ENCODE peak calls at places on chromosomes 13 and 19, in five cellular contexts. One of them, this sample, is unnamed.

GRCh38 chr19:50311723-50312635 is 17.2 kb downstream of the KCNC3 start:
- DNase-seq in foreskin fibroblast: no peak
- DNase-seq in kidney epithelial cell: no peak
- DNase-seq in dorsolateral prefrontal cortex: no peak
- DNase-seq in AG09309: no peak
- DNase-seq in this sample: no peak

GRCh38 chr19:31591258-31591657 is 242.0 kb upstream of the TSHZ3 start:
- DNase-seq in AG09309: no peak
- DNase-seq in foreskin fibroblast: no peak
- DNase-seq in kidney epithelial cell: no peak
- DNase-seq in dorsolateral prefrontal cortex: no peak
- DNase-seq in this sample: no peak

GRCh38 chr13:61286148-61286745 is 129.4 kb downstream of the PCDH20 start:
- DNase-seq in AG09309: no peak
- DNase-seq in foreskin fibroblast: no peak
- DNase-seq in dorsolateral prefrontal cortex: no peak
- DNase-seq in kidney epithelial cell: no peak
- DNase-seq in this sample: no peak

GRCh38 chr13:24162604-24163003 is 2.1 kb downstream of the SPATA13 start:
- DNase-seq in dorsolateral prefrontal cortex: no peak
- DNase-seq in kidney epithelial cell: no peak
- DNase-seq in foreskin fibroblast: no peak
- DNase-seq in AG09309: no peak
- DNase-seq in this sample: no peak

GRCh38 chr19:14492756-14493337 is 3.1 kb downstream of the GIPC1 start:
- DNase-seq in kidney epithelial cell: no peak
- DNase-seq in foreskin fibroblast: no peak
- DNase-seq in dorsolateral prefrontal cortex: no peak
- DNase-seq in AG09309: no peak
- DNase-seq in this sample: peak

GRCh38 chr13:113538689-113539058 is 45.9 kb upstream of the TFDP1 start:
- DNase-seq in kidney epithelial cell: no peak
- DNase-seq in foreskin fibroblast: no peak
- DNase-seq in dorsolateral prefrontal cortex: no peak
- DNase-seq in AG09309: no peak
- DNase-seq in this sample: no peak

GRCh38 chr19:41533691-41534090 is 42.3 kb upstream of the CEACAM21 start:
- DNase-seq in AG09309: no peak
- DNase-seq in kidney epithelial cell: no peak
- DNase-seq in foreskin fibroblast: no peak
- DNase-seq in dorsolateral prefrontal cortex: no peak
- DNase-seq in this sample: no peak

GRCh38 chr13:73870970-73871935 is 263.0 kb downstream of the KLF12 start:
- DNase-seq in dorsolateral prefrontal cortex: no peak
- DNase-seq in foreskin fibroblast: peak
- DNase-seq in kidney epithelial cell: peak
- DNase-seq in AG09309: peak
- DNase-seq in this sample: no peak

GRCh38 chr13:50910483-50910805 is 853 bp downstream of the RNASEH2B start:
- DNase-seq in AG09309: no peak
- DNase-seq in foreskin fibroblast: peak
- DNase-seq in kidney epithelial cell: no peak
- DNase-seq in dorsolateral prefrontal cortex: peak
- DNase-seq in this sample: peak

GRCh38 chr13:90683711-90684131 is 663.8 kb upstream of the MIR17HG start:
- DNase-seq in AG09309: no peak
- DNase-seq in dorsolateral prefrontal cortex: no peak
- DNase-seq in foreskin fibroblast: peak
- DNase-seq in kidney epithelial cell: no peak
- DNase-seq in this sample: no peak

GRCh38 chr19:17647071-17648020 is 40.8 kb downstream of the UNC13A start:
- DNase-seq in AG09309: no peak
- DNase-seq in kidney epithelial cell: no peak
- DNase-seq in foreskin fibroblast: no peak
- DNase-seq in dorsolateral prefrontal cortex: no peak
- DNase-seq in this sample: no peak

GRCh38 chr19:13098291-13099072 is 4.2 kb downstream of the LYL1 start:
- DNase-seq in foreskin fibroblast: peak
- DNase-seq in AG09309: no peak
- DNase-seq in dorsolateral prefrontal cortex: no peak
- DNase-seq in kidney epithelial cell: no peak
- DNase-seq in this sample: peak

GRCh38 chr19:5225486-5226345 is 114.9 kb downstream of the PTPRS start:
- DNase-seq in dorsolateral prefrontal cortex: no peak
- DNase-seq in foreskin fibroblast: no peak
- DNase-seq in kidney epithelial cell: no peak
- DNase-seq in AG09309: no peak
- DNase-seq in this sample: no peak

GRCh38 chr13:104086205-104086604 is 1020.0 kb upstream of the SLC10A2 start:
- DNase-seq in dorsolateral prefrontal cortex: no peak
- DNase-seq in kidney epithelial cell: no peak
- DNase-seq in foreskin fibroblast: no peak
- DNase-seq in AG09309: no peak
- DNase-seq in this sample: no peak

GRCh38 chr13:111066544-111066943 is 48.6 kb upstream of the ARHGEF7 start:
- DNase-seq in AG09309: no peak
- DNase-seq in foreskin fibroblast: no peak
- DNase-seq in kidney epithelial cell: no peak
- DNase-seq in dorsolateral prefrontal cortex: no peak
- DNase-seq in this sample: no peak

GRCh38 chr13:29877456-29878096 is 27.2 kb upstream of the UBL3 start:
- DNase-seq in AG09309: no peak
- DNase-seq in foreskin fibroblast: no peak
- DNase-seq in dorsolateral prefrontal cortex: no peak
- DNase-seq in kidney epithelial cell: no peak
- DNase-seq in this sample: peak

GRCh38 chr13:30607908-30608307 is 9.8 kb upstream of the USPL1 start:
- DNase-seq in dorsolateral prefrontal cortex: no peak
- DNase-seq in foreskin fibroblast: no peak
- DNase-seq in AG09309: no peak
- DNase-seq in kidney epithelial cell: no peak
- DNase-seq in this sample: no peak

GRCh38 chr13:109592776-109593175 is 193.6 kb downstream of the IRS2 start:
- DNase-seq in dorsolateral prefrontal cortex: no peak
- DNase-seq in kidney epithelial cell: no peak
- DNase-seq in AG09309: no peak
- DNase-seq in foreskin fibroblast: no peak
- DNase-seq in this sample: no peak

GRCh38 chr19:49149652-49150105 is 5.5 kb downstream of the HRC start:
- DNase-seq in AG09309: peak
- DNase-seq in dorsolateral prefrontal cortex: peak
- DNase-seq in kidney epithelial cell: no peak
- DNase-seq in foreskin fibroblast: peak
- DNase-seq in this sample: peak

GRCh38 chr19:52211926-52212571 is 22.2 kb downstream of the PPP2R1A start:
- DNase-seq in AG09309: no peak
- DNase-seq in foreskin fibroblast: no peak
- DNase-seq in kidney epithelial cell: no peak
- DNase-seq in dorsolateral prefrontal cortex: no peak
- DNase-seq in this sample: no peak

GRCh38 chr13:31639443-31640163 is 99.7 kb upstream of the RXFP2 start:
- DNase-seq in AG09309: no peak
- DNase-seq in kidney epithelial cell: no peak
- DNase-seq in dorsolateral prefrontal cortex: no peak
- DNase-seq in foreskin fibroblast: no peak
- DNase-seq in this sample: no peak

GRCh38 chr19:58581227-58582141 is 8.3 kb upstream of the MZF1 start:
- DNase-seq in AG09309: peak
- DNase-seq in foreskin fibroblast: peak
- DNase-seq in kidney epithelial cell: no peak
- DNase-seq in dorsolateral prefrontal cortex: peak
- DNase-seq in this sample: peak

GRCh38 chr19:54154603-54155345 is 4.7 kb downstream of the LENG1 start:
- DNase-seq in foreskin fibroblast: peak
- DNase-seq in AG09309: no peak
- DNase-seq in kidney epithelial cell: no peak
- DNase-seq in dorsolateral prefrontal cortex: no peak
- DNase-seq in this sample: no peak

GRCh38 chr13:28451482-28452217 is 43.3 kb downstream of the FLT1 start:
- DNase-seq in foreskin fibroblast: peak
- DNase-seq in AG09309: no peak
- DNase-seq in kidney epithelial cell: no peak
- DNase-seq in dorsolateral prefrontal cortex: no peak
- DNase-seq in this sample: no peak

GRCh38 chr13:111897178-111897845 is 169.6 kb upstream of the SOX1 start:
- DNase-seq in AG09309: no peak
- DNase-seq in kidney epithelial cell: no peak
- DNase-seq in dorsolateral prefrontal cortex: peak
- DNase-seq in foreskin fibroblast: no peak
- DNase-seq in this sample: no peak

GRCh38 chr19:42291437-42291815 is 10.5 kb upstream of the PRR19 start:
- DNase-seq in foreskin fibroblast: no peak
- DNase-seq in AG09309: no peak
- DNase-seq in dorsolateral prefrontal cortex: no peak
- DNase-seq in kidney epithelial cell: no peak
- DNase-seq in this sample: peak

GRCh38 chr13:70967564-70967963 is 859.3 kb upstream of the KLHL1 start:
- DNase-seq in kidney epithelial cell: no peak
- DNase-seq in AG09309: no peak
- DNase-seq in dorsolateral prefrontal cortex: no peak
- DNase-seq in foreskin fibroblast: no peak
- DNase-seq in this sample: no peak

GRCh38 chr19:4052114-4052992 is 14.3 kb downstream of the ZBTB7A start:
- DNase-seq in dorsolateral prefrontal cortex: no peak
- DNase-seq in kidney epithelial cell: no peak
- DNase-seq in foreskin fibroblast: no peak
- DNase-seq in AG09309: no peak
- DNase-seq in this sample: peak

GRCh38 chr13:33543631-33544030 is 258.1 kb upstream of the STARD13 start:
- DNase-seq in foreskin fibroblast: no peak
- DNase-seq in kidney epithelial cell: no peak
- DNase-seq in dorsolateral prefrontal cortex: no peak
- DNase-seq in AG09309: no peak
- DNase-seq in this sample: no peak

GRCh38 chr13:34156841-34157365 is 339.0 kb downstream of the RFC3 start:
- DNase-seq in dorsolateral prefrontal cortex: peak
- DNase-seq in AG09309: peak
- DNase-seq in foreskin fibroblast: peak
- DNase-seq in kidney epithelial cell: peak
- DNase-seq in this sample: peak

GRCh38 chr13:53060840-53061485 is 32.4 kb downstream of the OLFM4 start:
- DNase-seq in kidney epithelial cell: no peak
- DNase-seq in foreskin fibroblast: no peak
- DNase-seq in AG09309: no peak
- DNase-seq in dorsolateral prefrontal cortex: no peak
- DNase-seq in this sample: peak

GRCh38 chr19:17565611-17566010 is 10.2 kb downstream of the COLGALT1 start:
- DNase-seq in kidney epithelial cell: no peak
- DNase-seq in dorsolateral prefrontal cortex: no peak
- DNase-seq in AG09309: no peak
- DNase-seq in foreskin fibroblast: no peak
- DNase-seq in this sample: no peak

GRCh38 chr13:44790289-44790688 is 199.0 kb downstream of the NUFIP1 start:
- DNase-seq in AG09309: no peak
- DNase-seq in kidney epithelial cell: no peak
- DNase-seq in foreskin fibroblast: no peak
- DNase-seq in dorsolateral prefrontal cortex: no peak
- DNase-seq in this sample: no peak

GRCh38 chr13:107421951-107422350 is 793.4 kb downstream of the LIG4 start:
- DNase-seq in kidney epithelial cell: no peak
- DNase-seq in dorsolateral prefrontal cortex: no peak
- DNase-seq in foreskin fibroblast: no peak
- DNase-seq in AG09309: no peak
- DNase-seq in this sample: no peak

GRCh38 chr13:42544246-42544915 is 29.6 kb upstream of the TNFSF11 start:
- DNase-seq in foreskin fibroblast: no peak
- DNase-seq in AG09309: no peak
- DNase-seq in kidney epithelial cell: no peak
- DNase-seq in dorsolateral prefrontal cortex: no peak
- DNase-seq in this sample: no peak

GRCh38 chr13:76882431-76882830 is 3.8 kb downstream of the KCTD12 start:
- DNase-seq in foreskin fibroblast: peak
- DNase-seq in AG09309: peak
- DNase-seq in kidney epithelial cell: no peak
- DNase-seq in dorsolateral prefrontal cortex: no peak
- DNase-seq in this sample: no peak
- H3K4me3 ChIP-seq in foreskin fibroblast: no peak
- H3K4me3 ChIP-seq in AG09309: no peak
- H3K4me3 ChIP-seq in kidney epithelial cell: no peak
- H3K4me3 ChIP-seq in dorsolateral prefrontal cortex: peak
- H3K4me3 ChIP-seq in this sample: no peak

DNA sequence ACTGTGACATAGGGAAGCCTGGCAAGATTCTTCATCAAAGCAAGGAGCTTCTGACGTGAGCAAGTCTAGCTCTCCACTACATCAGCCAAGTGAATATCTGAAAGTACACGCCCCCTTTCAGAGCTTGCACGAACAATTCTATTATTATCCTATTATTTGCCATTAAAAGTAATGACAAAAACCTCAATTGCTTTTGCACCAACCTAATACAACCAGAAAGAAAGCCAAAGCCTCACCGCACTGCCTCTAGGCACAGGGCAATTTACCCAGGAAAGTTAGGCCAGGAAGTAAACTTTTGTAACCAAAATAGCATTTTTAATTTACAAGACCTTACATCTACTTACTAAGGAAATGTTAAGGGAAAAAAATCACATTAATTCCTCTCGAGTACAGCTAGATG is 41.2 kb downstream of the LATS2 start:
- DNase-seq in kidney epithelial cell: no peak
- DNase-seq in AG09309: no peak
- DNase-seq in foreskin fibroblast: no peak
- DNase-seq in dorsolateral prefrontal cortex: no peak
- DNase-seq in this sample: no peak
- H3K4me3 ChIP-seq in kidney epithelial cell: no peak
- H3K4me3 ChIP-seq in AG09309: no peak
- H3K4me3 ChIP-seq in foreskin fibroblast: no peak
- H3K4me3 ChIP-seq in dorsolateral prefrontal cortex: no peak
- H3K4me3 ChIP-seq in this sample: no peak

GRCh38 chr13:99415014-99415650 is 86.1 kb upstream of the TM9SF2 start:
- DNase-seq in foreskin fibroblast: no peak
- DNase-seq in kidney epithelial cell: no peak
- DNase-seq in AG09309: no peak
- DNase-seq in dorsolateral prefrontal cortex: no peak
- DNase-seq in this sample: no peak
- H3K4me3 ChIP-seq in foreskin fibroblast: no peak
- H3K4me3 ChIP-seq in kidney epithelial cell: no peak
- H3K4me3 ChIP-seq in AG09309: no peak
- H3K4me3 ChIP-seq in dorsolateral prefrontal cortex: no peak
- H3K4me3 ChIP-seq in this sample: no peak

GRCh38 chr19:45322744-45323281 is at the start of gene CKM:
- DNase-seq in AG09309: no peak
- DNase-seq in foreskin fibroblast: no peak
- DNase-seq in dorsolateral prefrontal cortex: no peak
- DNase-seq in kidney epithelial cell: no peak
- DNase-seq in this sample: no peak
- H3K4me3 ChIP-seq in AG09309: peak
- H3K4me3 ChIP-seq in foreskin fibroblast: peak
- H3K4me3 ChIP-seq in dorsolateral prefrontal cortex: peak
- H3K4me3 ChIP-seq in kidney epithelial cell: peak
- H3K4me3 ChIP-seq in this sample: no peak